ENCODE peak calls at places on chromosomes 13 and 19, in five cellular contexts. One of them, this sample, is unnamed.

GRCh38 chr19:5621945-5622464 is 571 bp downstream of the SAFB2 start:
- DNase-seq in HT-29: no peak
- DNase-seq in caudate nucleus: no peak
- DNase-seq in naive thymus-derived CD8-positive, alpha-beta T cell: peak
- DNase-seq in stimulated activated CD4-positive, alpha-beta T cell treated with anti-CD3 and anti-CD28 coated beads, Interleukin-4, amount 100 ng/mL, for 48 hours: no peak
- DNase-seq in this sample: no peak

GRCh38 chr13:37618554-37618953 is 20.0 kb upstream of the POSTN start:
- DNase-seq in caudate nucleus: no peak
- DNase-seq in naive thymus-derived CD8-positive, alpha-beta T cell: no peak
- DNase-seq in HT-29: no peak
- DNase-seq in stimulated activated CD4-positive, alpha-beta T cell treated with anti-CD3 and anti-CD28 coated beads, Interleukin-4, amount 100 ng/mL, for 48 hours: no peak
- DNase-seq in this sample: no peak

GRCh38 chr13:95915102-95915501 is 138.1 kb downstream of the UGGT2 start:
- DNase-seq in naive thymus-derived CD8-positive, alpha-beta T cell: no peak
- DNase-seq in stimulated activated CD4-positive, alpha-beta T cell treated with anti-CD3 and anti-CD28 coated beads, Interleukin-4, amount 100 ng/mL, for 48 hours: no peak
- DNase-seq in caudate nucleus: no peak
- DNase-seq in HT-29: no peak
- DNase-seq in this sample: no peak

GRCh38 chr13:75661443-75661842 is 25.3 kb downstream of the LMO7 start:
- DNase-seq in caudate nucleus: no peak
- DNase-seq in HT-29: no peak
- DNase-seq in naive thymus-derived CD8-positive, alpha-beta T cell: no peak
- DNase-seq in stimulated activated CD4-positive, alpha-beta T cell treated with anti-CD3 and anti-CD28 coated beads, Interleukin-4, amount 100 ng/mL, for 48 hours: no peak
- DNase-seq in this sample: no peak

GRCh38 chr19:44260695-44261446 is 1.2 kb downstream of the ZNF233 start:
- DNase-seq in stimulated activated CD4-positive, alpha-beta T cell treated with anti-CD3 and anti-CD28 coated beads, Interleukin-4, amount 100 ng/mL, for 48 hours: no peak
- DNase-seq in caudate nucleus: no peak
- DNase-seq in naive thymus-derived CD8-positive, alpha-beta T cell: no peak
- DNase-seq in HT-29: no peak
- DNase-seq in this sample: no peak

GRCh38 chr19:31356587-31357314 is 7.5 kb upstream of the TSHZ3 start:
- DNase-seq in HT-29: no peak
- DNase-seq in caudate nucleus: no peak
- DNase-seq in stimulated activated CD4-positive, alpha-beta T cell treated with anti-CD3 and anti-CD28 coated beads, Interleukin-4, amount 100 ng/mL, for 48 hours: peak
- DNase-seq in naive thymus-derived CD8-positive, alpha-beta T cell: no peak
- DNase-seq in this sample: no peak

GRCh38 chr13:32723987-32724386 is 137.7 kb downstream of the PDS5B start:
- DNase-seq in naive thymus-derived CD8-positive, alpha-beta T cell: no peak
- DNase-seq in caudate nucleus: no peak
- DNase-seq in HT-29: no peak
- DNase-seq in stimulated activated CD4-positive, alpha-beta T cell treated with anti-CD3 and anti-CD28 coated beads, Interleukin-4, amount 100 ng/mL, for 48 hours: no peak
- DNase-seq in this sample: no peak

GRCh38 chr19:27885361-27885760 is 1327.6 kb downstream of the UQCRFS1 start:
- DNase-seq in HT-29: no peak
- DNase-seq in caudate nucleus: no peak
- DNase-seq in naive thymus-derived CD8-positive, alpha-beta T cell: no peak
- DNase-seq in stimulated activated CD4-positive, alpha-beta T cell treated with anti-CD3 and anti-CD28 coated beads, Interleukin-4, amount 100 ng/mL, for 48 hours: no peak
- DNase-seq in this sample: no peak

GRCh38 chr19:30692517-30692870 is 320.3 kb downstream of the ZNF536 start:
- DNase-seq in naive thymus-derived CD8-positive, alpha-beta T cell: no peak
- DNase-seq in caudate nucleus: no peak
- DNase-seq in HT-29: no peak
- DNase-seq in stimulated activated CD4-positive, alpha-beta T cell treated with anti-CD3 and anti-CD28 coated beads, Interleukin-4, amount 100 ng/mL, for 48 hours: no peak
- DNase-seq in this sample: no peak

GRCh38 chr19:5585461-5586299 is 17.9 kb upstream of the TINCR start:
- DNase-seq in naive thymus-derived CD8-positive, alpha-beta T cell: peak
- DNase-seq in stimulated activated CD4-positive, alpha-beta T cell treated with anti-CD3 and anti-CD28 coated beads, Interleukin-4, amount 100 ng/mL, for 48 hours: peak
- DNase-seq in HT-29: no peak
- DNase-seq in caudate nucleus: no peak
- DNase-seq in this sample: no peak

GRCh38 chr19:18308051-18308947 is 14.6 kb downstream of the LSM4 start:
- DNase-seq in stimulated activated CD4-positive, alpha-beta T cell treated with anti-CD3 and anti-CD28 coated beads, Interleukin-4, amount 100 ng/mL, for 48 hours: no peak
- DNase-seq in caudate nucleus: no peak
- DNase-seq in naive thymus-derived CD8-positive, alpha-beta T cell: no peak
- DNase-seq in HT-29: no peak
- DNase-seq in this sample: no peak

GRCh38 chr19:49616945-49617344 is 23.0 kb downstream of the RRAS start:
- DNase-seq in caudate nucleus: no peak
- DNase-seq in naive thymus-derived CD8-positive, alpha-beta T cell: no peak
- DNase-seq in HT-29: no peak
- DNase-seq in stimulated activated CD4-positive, alpha-beta T cell treated with anti-CD3 and anti-CD28 coated beads, Interleukin-4, amount 100 ng/mL, for 48 hours: no peak
- DNase-seq in this sample: no peak